ENCODE peak calls at places on chromosomes 13 and 19, in nine cellular contexts. P is LHCN-M2, M is omental fat pad, U is glutamatergic neuron, J is hepatic stellate cell, F is SK-N-SH, A is left ventricle myocardium superior, K is EH, I is GM10248. Q is an unnamed sample.

GRCh38 chr13:90416519-90416918 is 931.0 kb upstream of the MIR17HG start:
- DNase-seq in P (peak), M (no peak), U (no peak), J (no peak), F (no peak), A (no peak), K (peak), I (no peak), Q (peak)

GRCh38 chr19:41784337-41785239 is 11.8 kb upstream of the CEACAM3 start:
- DNase-seq in P (no peak), M (no peak), U (no peak), J (no peak), F (no peak), A (no peak), K (no peak), I (no peak), Q (no peak)

GRCh38 chr19:6216996-6217751 is 62.6 kb downstream of the MLLT1 start:
- DNase-seq in P (no peak), M (no peak), U (peak), J (no peak), F (peak), A (peak), K (no peak), I (no peak), Q (no peak)

GRCh38 chr19:8021374-8021773 is 15.9 kb upstream of the ELAVL1 start:
- DNase-seq in P (no peak), M (no peak), U (no peak), J (no peak), F (no peak), A (no peak), K (no peak), I (no peak), Q (no peak)

GRCh38 chr13:51822106-51822840 is 18.3 kb upstream of the DHRS12 start:
- DNase-seq in P (no peak), M (no peak), U (no peak), J (no peak), F (no peak), A (no peak), K (no peak), I (no peak), Q (no peak)

GRCh38 chr19:53927745-53928144 is 18.7 kb downstream of the CACNG7 start:
- DNase-seq in P (peak), M (no peak), U (no peak), J (no peak), F (no peak), A (peak), K (peak), I (no peak), Q (peak)

GRCh38 chr13:100573121-100573520 is 15.5 kb downstream of the GGACT start:
- DNase-seq in P (peak), M (peak), U (peak), J (peak), F (peak), A (peak), K (peak), I (peak), Q (peak)

GRCh38 chr13:20566424-20566916 is 487 bp upstream of the IFT88 start:
- DNase-seq in P (peak), M (peak), U (no peak), J (no peak), F (no peak), A (no peak), K (peak), I (no peak), Q (peak)

GRCh38 chr19:31147234-31147633 is 202.0 kb downstream of the TSHZ3 start:
- DNase-seq in P (no peak), M (no peak), U (no peak), J (no peak), F (no peak), A (no peak), K (no peak), I (no peak), Q (no peak)

GRCh38 chr19:12293771-12294307 is 844 bp downstream of the ZNF44 start:
- DNase-seq in P (peak), M (peak), U (peak), J (peak), F (peak), A (peak), K (peak), I (peak), Q (peak)

GRCh38 chr19:4715529-4716221 is 8.0 kb downstream of the DPP9 start:
- DNase-seq in P (no peak), M (no peak), U (no peak), J (no peak), F (peak), A (no peak), K (no peak), I (no peak), Q (no peak)

GRCh38 chr13:97875218-97875617 is 78.3 kb upstream of the IPO5 start:
- DNase-seq in P (no peak), M (no peak), U (no peak), J (no peak), F (no peak), A (no peak), K (no peak), I (no peak), Q (no peak)

GRCh38 chr13:73190477-73190876 is 131.7 kb downstream of the KLF5 start:
- DNase-seq in P (no peak), M (no peak), U (no peak), J (no peak), F (no peak), A (no peak), K (peak), I (no peak), Q (no peak)

GRCh38 chr19:33872445-33873320 is 76.0 kb downstream of the KCTD15 start:
- DNase-seq in P (no peak), M (no peak), U (no peak), J (no peak), F (no peak), A (no peak), K (peak), I (no peak), Q (peak)

GRCh38 chr19:50323782-50324133 is 5.4 kb downstream of the KCNC3 start:
- DNase-seq in P (no peak), M (no peak), U (no peak), J (no peak), F (no peak), A (no peak), K (no peak), I (no peak), Q (no peak)

GRCh38 chr13:113403255-113404104 is 39.5 kb upstream of the GRTP1 start:
- DNase-seq in P (no peak), M (no peak), U (no peak), J (no peak), F (no peak), A (peak), K (no peak), I (no peak), Q (no peak)

GRCh38 chr19:3302755-3303154 is 63.6 kb upstream of the NFIC start:
- DNase-seq in P (peak), M (no peak), U (no peak), J (no peak), F (no peak), A (no peak), K (no peak), I (no peak), Q (no peak)

GRCh38 chr13:53159439-53159838 is 130.8 kb downstream of the OLFM4 start:
- DNase-seq in P (no peak), M (no peak), U (peak), J (no peak), F (no peak), A (no peak), K (no peak), I (no peak), Q (no peak)

GRCh38 chr19:3065675-3066357 is 3.5 kb upstream of the TLE5 start:
- DNase-seq in P (no peak), M (no peak), U (no peak), J (no peak), F (peak), A (no peak), K (no peak), I (peak), Q (no peak)

GRCh38 chr13:85405316-85405897 is 393.8 kb downstream of the SLITRK6 start:
- DNase-seq in P (no peak), M (no peak), U (no peak), J (no peak), F (no peak), A (no peak), K (no peak), I (no peak), Q (no peak)

GRCh38 chr19:5115351-5115750 is 146.4 kb downstream of the KDM4B start:
- DNase-seq in P (no peak), M (no peak), U (no peak), J (no peak), F (no peak), A (no peak), K (no peak), I (no peak), Q (no peak)

GRCh38 chr19:1026189-1027019 is at the start of gene CNN2:
- DNase-seq in P (peak), M (no peak), U (peak), J (peak), F (peak), A (peak), K (peak), I (peak), Q (peak)

GRCh38 chr13:72662548-72662947 is 64.9 kb downstream of the MZT1 start:
- DNase-seq in P (peak), M (no peak), U (no peak), J (no peak), F (no peak), A (no peak), K (no peak), I (no peak), Q (no peak)

GRCh38 chr19:45676851-45677263 is 8.8 kb downstream of the GIPR start:
- DNase-seq in P (no peak), M (no peak), U (no peak), J (no peak), F (no peak), A (no peak), K (no peak), I (peak), Q (peak)

GRCh38 chr19:2524840-2525723 is 49.2 kb downstream of the GADD45B start:
- DNase-seq in P (peak), M (no peak), U (no peak), J (peak), F (no peak), A (peak), K (peak), I (no peak), Q (peak)

GRCh38 chr19:15759962-15760565 is 22.3 kb downstream of the OR10H3 start:
- DNase-seq in P (no peak), M (no peak), U (no peak), J (no peak), F (peak), A (no peak), K (no peak), I (no peak), Q (no peak)

GRCh38 chr13:74107598-74107997 is 26.6 kb downstream of the KLF12 start:
- DNase-seq in P (no peak), M (no peak), U (no peak), J (no peak), F (no peak), A (no peak), K (no peak), I (no peak), Q (no peak)

GRCh38 chr19:35224681-35225604 is 3.6 kb downstream of the FAM187B start:
- DNase-seq in P (no peak), M (no peak), U (no peak), J (no peak), F (no peak), A (no peak), K (no peak), I (peak), Q (no peak)

GRCh38 chr13:97002581-97002980 is 8.3 kb upstream of the OXGR1 start:
- DNase-seq in P (no peak), M (no peak), U (no peak), J (no peak), F (no peak), A (no peak), K (no peak), I (no peak), Q (no peak)

GRCh38 chr13:30978981-30979956 is 46.8 kb downstream of the TEX26 start:
- DNase-seq in P (peak), M (no peak), U (peak), J (no peak), F (peak), A (peak), K (no peak), I (peak), Q (peak)

GRCh38 chr13:41054919-41055619 is 6.2 kb upstream of the WBP4 start:
- DNase-seq in P (no peak), M (no peak), U (no peak), J (no peak), F (peak), A (no peak), K (no peak), I (no peak), Q (no peak)

GRCh38 chr13:26325876-26326275 is 71.9 kb downstream of the CDK8 start:
- DNase-seq in P (peak), M (no peak), U (no peak), J (no peak), F (no peak), A (no peak), K (no peak), I (peak), Q (peak)